ENCODE peak calls at places on chromosomes 4 and X, in five cellular contexts. B, E, Q, D and L are unnamed samples. For H3K9me3, the result is how much of the 10 kb centered on the place peaks cover.

GRCh38 chr4:140252144-140252741 is 98.3 kb upstream of the MAML3 start:
- DNase-seq in B (peak), D (no peak), Q (peak), E (no peak), L (peak)

GRCh38 chrX:44314259-44314734 is 29.2 kb downstream of the EFHC2 start:
- DNase-seq in B (peak), E (peak), D (peak), Q (peak), L (no peak)

GRCh38 chrX:63475200-63475599 is 124.1 kb upstream of the SPIN4 start:
- DNase-seq in Q (no peak), E (no peak), B (peak), D (no peak), L (peak)

GRCh38 chr4:54066718-54067129 is 2.3 kb upstream of the CHIC2 start:
- DNase-seq in D (no peak), E (no peak), Q (no peak), B (no peak), L (no peak)

GRCh38 chr4:122783301-122784215 is 43.1 kb upstream of the FGF2 start:
- DNase-seq in Q (no peak), D (peak), E (peak), B (peak), L (no peak)

GRCh38 chrX:100636321-100636991 is at the start of gene TSPAN6:
- DNase-seq in Q (peak), B (peak), E (peak), D (peak), L (peak)

GRCh38 chr4:60042941-60043340 is 1157.2 kb upstream of the ADGRL3 start:
- DNase-seq in D (no peak), Q (no peak), B (no peak), E (no peak), L (no peak)

GRCh38 chr4:184558996-184559395 is 84.6 kb upstream of the IRF2 start:
- DNase-seq in Q (no peak), E (no peak), D (no peak), B (no peak), L (no peak)

GRCh38 chr4:68576272-68577100 is at the start of gene UGT2B17:
- DNase-seq in E (no peak), D (no peak), Q (no peak), B (no peak), L (no peak)

GRCh38 chrX:100976211-100976610 is 6.7 kb downstream of the ARL13A start:
- DNase-seq in E (peak), D (no peak), B (no peak), Q (no peak), L (no peak)

GRCh38 chrX:101206471-101206870 is 13.1 kb upstream of the DRP2 start:
- DNase-seq in E (peak), Q (no peak), D (peak), B (peak), L (no peak)

GRCh38 chrX:129323115-129323514 is 200.2 kb downstream of the SMARCA1 start:
- DNase-seq in E (peak), B (no peak), D (no peak), Q (no peak), L (no peak)

GRCh38 chr4:6114181-6114580 is 86.2 kb downstream of the JAKMIP1 start:
- DNase-seq in D (no peak), B (no peak), E (no peak), Q (no peak), L (no peak)

GRCh38 chrX:10126044-10126443 is 30.7 kb upstream of the CLCN4 start:
- DNase-seq in B (no peak), D (no peak), E (no peak), Q (no peak), L (no peak)
- H3K9me3 ChIP-seq in B (under half), D (under half), E (under half), Q (under half), L (under half)

DNA sequence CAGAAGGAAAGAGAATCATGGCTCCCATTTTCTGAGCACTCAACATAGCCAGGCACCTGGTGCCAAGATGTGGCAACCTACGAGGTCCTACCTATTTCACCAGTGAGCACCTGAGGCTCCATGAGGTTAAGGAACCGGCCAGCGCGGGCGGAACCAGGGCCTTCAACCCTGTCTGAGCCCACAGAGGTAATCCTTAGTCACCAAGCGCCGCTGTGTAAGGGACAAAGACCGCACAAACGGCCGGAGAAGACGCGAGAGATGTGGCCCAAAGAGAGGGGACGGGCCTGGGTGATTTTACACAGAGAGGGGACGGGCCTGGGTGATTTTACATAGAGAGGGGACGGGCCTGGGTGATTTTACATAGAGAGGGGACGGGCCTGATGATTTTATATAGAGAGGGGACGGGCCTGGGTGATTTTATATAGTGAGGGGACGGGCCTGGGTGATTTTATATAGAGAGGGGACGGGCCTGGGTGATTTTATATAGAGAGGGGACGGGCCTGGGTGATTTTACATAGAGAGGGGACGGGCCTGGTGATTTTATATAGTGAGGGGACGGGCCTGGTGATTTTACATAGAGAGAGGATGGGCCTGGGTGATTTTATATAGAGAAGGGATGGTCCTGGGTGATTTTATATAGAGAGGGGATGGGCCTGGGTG is 114.2 kb downstream of the SMIM20 start:
- DNase-seq in Q (no peak), D (no peak), B (no peak), E (no peak), L (no peak)
- H3K4me3 ChIP-seq in Q (no peak), D (no peak), B (no peak), E (no peak), L (no peak)

DNA sequence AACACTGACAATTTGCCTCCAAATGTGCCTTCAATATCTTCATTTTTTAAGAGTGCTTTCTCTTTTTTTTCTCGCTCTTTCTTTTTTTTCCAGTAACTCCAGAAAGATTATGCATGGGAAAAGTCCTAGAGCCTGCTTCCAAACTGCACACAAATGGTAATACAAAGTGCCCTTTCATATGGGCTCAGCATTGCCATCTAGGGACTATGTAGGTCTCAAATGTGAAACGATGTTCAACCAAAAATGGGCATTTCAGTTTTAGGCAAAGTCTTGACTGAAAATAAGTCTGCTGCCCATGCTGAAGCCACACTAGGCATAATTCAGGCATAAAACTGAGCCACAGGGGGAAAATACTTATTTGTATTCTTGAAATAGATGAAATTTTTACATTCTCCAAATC is 65.6 kb downstream of the SYNPO2 start:
- DNase-seq in D (no peak), B (peak), E (peak), Q (no peak), L (no peak)
- TF ChIP-seq CTCF in D (peak), B (peak), E (peak), Q (peak), L (no peak)

DNA sequence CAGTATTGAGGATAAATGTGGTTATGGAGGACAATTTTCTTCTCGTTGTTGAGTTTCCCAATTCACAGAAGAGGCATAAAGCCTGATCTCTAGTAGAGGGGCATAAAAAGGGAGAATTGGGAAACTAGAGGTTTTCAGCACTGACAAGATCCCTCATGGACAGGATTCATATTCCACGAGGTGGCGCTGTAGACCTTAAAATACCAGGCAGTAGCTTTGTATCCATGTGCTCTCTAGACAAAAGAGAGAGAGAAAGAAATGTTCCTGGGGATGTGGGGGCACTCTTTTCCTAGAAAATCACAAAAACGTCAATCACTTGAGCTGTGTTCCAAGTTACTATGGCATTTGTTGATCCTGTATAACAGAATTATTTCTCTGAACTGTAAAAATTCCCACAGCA is 128.3 kb downstream of the MAGEE1 start:
- DNase-seq in E (peak), D (peak), Q (peak), B (peak), L (no peak)
- H3K9me3 ChIP-seq in E (under half), D (under half), Q (under half), B (under half), L (under half)

GRCh38 chr4:186201535-186202230 is 10.3 kb downstream of the CYP4V2 start:
- DNase-seq in E (peak), Q (peak), B (peak), D (peak), L (peak)

GRCh38 chr4:186203391-186203802 is 12.0 kb downstream of the CYP4V2 start:
- DNase-seq in Q (no peak), D (no peak), E (peak), B (peak), L (no peak)

GRCh38 chr4:186202490-186203140 is 11.2 kb downstream of the CYP4V2 start:
- DNase-seq in Q (no peak), B (no peak), D (no peak), E (no peak), L (no peak)

GRCh38 chr4:186204611-186205144 is 13.3 kb downstream of the CYP4V2 start:
- DNase-seq in B (no peak), E (no peak), D (no peak), Q (no peak), L (peak)

DNA sequence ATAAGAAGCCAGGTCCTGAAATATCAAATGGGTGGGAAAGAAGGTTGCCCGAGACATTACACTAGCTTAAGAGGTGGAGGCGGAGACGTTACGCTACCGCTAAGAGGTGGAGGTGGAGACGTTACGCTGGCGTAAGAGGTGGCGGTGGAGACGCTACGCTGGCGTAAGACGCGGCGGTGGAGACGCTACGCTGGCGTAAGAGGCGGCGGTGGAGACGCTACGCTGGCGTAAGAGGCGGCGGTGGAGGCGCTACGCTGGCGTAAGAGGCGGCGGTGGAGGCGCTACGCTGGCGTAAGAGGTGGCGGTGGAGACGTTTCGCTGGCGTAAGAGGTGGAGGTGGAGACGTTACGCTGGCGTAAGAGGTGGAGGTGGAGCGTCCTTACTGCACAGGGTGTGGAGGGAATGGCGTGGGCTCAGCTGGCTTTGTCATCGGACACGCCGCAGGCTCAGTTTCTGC is 12.8 kb downstream of the CYP4V2 start:
- DNase-seq in E (peak), D (no peak), B (peak), Q (peak), L (no peak)
- H3K4me3 ChIP-seq in E (peak), D (no peak), B (peak), Q (peak), L (no peak)